ENCODE peak calls at places on chromosomes 7 and 10, in seven cellular contexts. J, M, Z, N, W, S and E are unnamed samples.

GRCh38 chr7:2182461-2182860 is 50.3 kb downstream of the MAD1L1 start:
- DNase-seq in J (no peak), M (no peak), Z (no peak), N (no peak), W (no peak), S (no peak), E (no peak)

GRCh38 chr10:123556736-123557135 is 109.4 kb upstream of the GPR26 start:
- DNase-seq in J (no peak), M (no peak), Z (no peak), N (no peak), W (peak; percentile 71), S (no peak), E (no peak)

GRCh38 chr10:125144693-125145623 is 15.4 kb downstream of the CTBP2 start:
- DNase-seq in J (no peak), M (no peak), Z (no peak), N (no peak), W (no peak), S (no peak), E (no peak)

GRCh38 chr7:3154881-3155494 is 111.3 kb upstream of the CARD11 start:
- DNase-seq in J (peak; percentile 21), M (peak; percentile 43), Z (no peak), N (peak; percentile 64), W (no peak), S (peak; percentile 8), E (no peak)

GRCh38 chr7:84136336-84136735 is 58.3 kb downstream of the SEMA3A start:
- DNase-seq in J (no peak), M (no peak), Z (no peak), N (peak; percentile 40), W (no peak), S (no peak), E (no peak)

GRCh38 chr7:100585511-100586265 is at the start of gene LRCH4:
- DNase-seq in J (peak; percentile 61), M (peak; percentile 49), Z (no peak), N (no peak), W (peak; percentile 89), S (no peak), E (no peak)

GRCh38 chr10:129836253-129836652 is 127.8 kb downstream of the EBF3 start:
- DNase-seq in J (no peak), M (no peak), Z (no peak), N (no peak), W (no peak), S (no peak), E (no peak)

GRCh38 chr7:143288836-143289235 is 685 bp downstream of the CASP2 start:
- DNase-seq in J (no peak), M (no peak), Z (no peak), N (peak; percentile 38), W (no peak), S (no peak), E (no peak)

GRCh38 chr10:88062798-88063472 is 199.5 kb downstream of the PTEN start:
- DNase-seq in J (no peak), M (no peak), Z (no peak), N (peak; percentile 69), W (no peak), S (peak; percentile 71), E (no peak)

GRCh38 chr7:19620470-19620869 is 88.4 kb downstream of the POLR1F start:
- DNase-seq in J (no peak), M (no peak), Z (no peak), N (no peak), W (no peak), S (no peak), E (no peak)

GRCh38 chr10:117432866-117433265 is 57.6 kb upstream of the PDZD8 start:
- DNase-seq in J (no peak), M (no peak), Z (no peak), N (no peak), W (no peak), S (no peak), E (no peak)

GRCh38 chr10:97020452-97021400 is 165.0 kb downstream of the SLIT1 start:
- DNase-seq in J (peak; percentile 59), M (no peak), Z (peak; percentile 58), N (no peak), W (no peak), S (no peak), E (no peak)

GRCh38 chr7:26948617-26949118 is 84.3 kb upstream of the SKAP2 start:
- DNase-seq in J (no peak), M (no peak), Z (no peak), N (no peak), W (no peak), S (no peak), E (no peak)

GRCh38 chr10:3485287-3485686 is 299.7 kb downstream of the KLF6 start:
- DNase-seq in J (no peak), M (no peak), Z (no peak), N (no peak), W (no peak), S (no peak), E (no peak)

GRCh38 chr10:131872837-131873375 is 27.9 kb upstream of the PPP2R2D start:
- DNase-seq in J (no peak), M (no peak), Z (no peak), N (no peak), W (no peak), S (no peak), E (peak; percentile 69)

GRCh38 chr7:105776986-105777910 is 99.2 kb downstream of the ATXN7L1 start:
- DNase-seq in J (no peak), M (no peak), Z (no peak), N (no peak), W (no peak), S (no peak), E (no peak)

GRCh38 chr7:134444198-134444960 is 14.5 kb downstream of the AKR1B1 start:
- DNase-seq in J (no peak), M (no peak), Z (peak; percentile 44), N (no peak), W (no peak), S (no peak), E (no peak)

GRCh38 chr7:122364761-122365280 is 60.3 kb upstream of the FEZF1 start:
- DNase-seq in J (no peak), M (no peak), Z (no peak), N (peak; percentile 67), W (no peak), S (no peak), E (no peak)

GRCh38 chr10:91627344-91628102 is 5.3 kb downstream of the PPP1R3C start:
- DNase-seq in J (no peak), M (no peak), Z (no peak), N (no peak), W (no peak), S (no peak), E (no peak)

GRCh38 chr7:36638586-36639265 is 85.6 kb downstream of the AOAH start:
- DNase-seq in J (no peak), M (no peak), Z (no peak), N (no peak), W (no peak), S (no peak), E (no peak)

GRCh38 chr10:111082102-111082975 is 5.5 kb downstream of the ADRA2A start:
- DNase-seq in J (no peak), M (no peak), Z (no peak), N (no peak), W (peak; percentile 52), S (no peak), E (no peak)

GRCh38 chr7:41206267-41206666 is 496.6 kb downstream of the INHBA start:
- DNase-seq in J (no peak), M (no peak), Z (no peak), N (no peak), W (no peak), S (no peak), E (no peak)

GRCh38 chr7:121099572-121099971 is 111.1 kb downstream of the CPED1 start:
- DNase-seq in J (no peak), M (no peak), Z (no peak), N (no peak), W (no peak), S (no peak), E (no peak)

GRCh38 chr10:33252324-33252723 is 82.1 kb downstream of the NRP1 start:
- DNase-seq in J (no peak), M (no peak), Z (no peak), N (no peak), W (no peak), S (no peak), E (no peak)
- H3K27ac ChIP-seq in J (no peak overlapping the region), M (no peak overlapping the region), Z (peak overlapping the region; percentile 83), N (peak overlapping the region; percentile 100), W (no peak overlapping the region), S (peak overlapping the region; percentile 49), E (no peak overlapping the region)

DNA sequence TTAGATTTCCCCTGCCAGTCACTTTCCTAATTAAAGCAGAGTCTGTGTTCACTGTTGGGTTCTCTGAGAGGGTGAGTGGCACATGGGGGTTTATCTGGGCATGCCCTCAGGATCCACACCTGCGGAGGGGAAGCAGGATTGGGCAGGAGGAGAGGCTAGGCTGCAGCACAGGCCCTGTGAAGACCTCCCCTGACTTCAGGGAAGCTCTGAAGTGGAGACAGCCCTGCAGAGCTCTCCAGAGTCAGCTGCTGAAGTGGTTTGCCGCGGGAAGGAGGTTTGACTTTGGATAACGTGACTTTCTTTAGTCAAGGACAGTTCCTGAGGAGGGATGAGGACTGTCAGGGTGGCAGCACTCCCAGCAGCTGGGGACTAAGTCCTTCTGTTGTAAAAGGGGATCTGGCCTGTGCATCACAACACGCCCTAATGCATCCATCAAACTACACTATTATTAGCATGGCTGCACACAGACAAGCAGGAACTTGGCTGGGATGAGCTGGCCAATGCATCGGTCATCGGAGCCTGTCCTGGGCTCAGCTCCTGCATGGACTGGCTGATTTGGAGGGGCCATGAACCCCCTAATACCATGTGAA is 50.9 kb upstream of the LEP start:
- DNase-seq in J (no peak), M (no peak), Z (no peak), N (no peak), W (peak; percentile 61), S (no peak), E (no peak)
- TF ChIP-seq CTCF in J (no peak), M (no peak), Z (no peak), N (no peak), W (no peak), S (no peak), E (no peak)

GRCh38 chr7:12722136-12722535 is 34.7 kb downstream of the ARL4A start:
- DNase-seq in J (no peak), M (no peak), Z (no peak), N (no peak), W (no peak), S (no peak), E (no peak)
- H3K27ac ChIP-seq in J (no peak overlapping the region), M (no peak overlapping the region), Z (no peak overlapping the region), N (no peak overlapping the region), W (peak overlapping the region; percentile 40), S (no peak overlapping the region), E (no peak overlapping the region)

DNA sequence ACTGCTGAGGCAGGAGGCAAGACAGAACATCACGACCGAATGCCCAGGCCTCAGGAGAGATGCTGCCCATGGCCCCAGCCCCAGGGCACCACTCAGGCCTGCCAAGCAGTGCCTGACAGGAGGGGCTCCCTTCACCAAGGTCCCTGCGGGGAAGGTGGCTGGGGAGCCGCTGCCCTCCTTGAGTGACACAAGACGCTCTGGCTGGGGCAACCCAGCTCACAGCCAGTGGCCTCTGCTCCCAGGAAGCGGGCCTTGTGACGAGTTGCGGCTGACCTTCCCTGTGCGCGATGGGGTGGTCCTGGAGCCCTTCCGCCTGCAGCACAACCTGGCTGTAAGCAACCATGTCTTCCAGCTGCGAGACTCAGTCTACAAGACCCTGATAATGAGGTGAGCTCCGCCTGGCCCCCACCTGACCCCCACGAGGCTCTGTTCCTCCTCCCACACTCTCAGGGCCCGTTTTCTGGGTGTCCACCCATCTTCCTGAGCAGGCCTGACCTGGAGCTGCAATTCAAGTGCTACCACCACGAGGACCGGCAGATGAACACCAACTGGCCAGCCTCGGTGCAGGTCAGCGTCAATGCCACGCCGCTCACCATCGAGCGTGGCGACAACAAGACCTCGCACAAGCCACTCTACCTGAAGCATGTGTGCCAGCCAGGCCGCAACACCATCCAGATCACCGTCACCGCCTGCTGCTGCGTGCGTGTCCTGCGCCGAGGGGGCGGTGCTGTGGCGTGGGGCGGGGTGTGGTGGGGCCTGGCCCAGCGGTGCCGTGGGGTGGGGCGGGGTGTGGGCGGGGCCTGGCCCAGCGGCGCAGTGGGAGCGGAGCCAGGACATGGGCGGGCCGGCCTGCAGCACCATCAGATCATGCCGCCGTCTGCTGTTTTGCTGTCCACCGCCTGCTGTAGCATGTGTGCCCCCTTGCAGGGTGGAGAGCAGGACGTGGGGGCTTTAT is 12.8 kb downstream of the ZMIZ2 start:
- DNase-seq in J (no peak), M (no peak), Z (peak; percentile 73), N (no peak), W (no peak), S (no peak), E (no peak)
- TF ChIP-seq CTCF in J (no peak), M (no peak), Z (no peak), N (no peak), W (no peak), S (no peak), E (no peak)